ENCODE peak calls at places on chromosomes 4 and X, in ten cellular contexts. One of them, this sample, is unnamed.

GRCh38 chrX:69163936-69164741 is 1.1 kb downstream of the PJA1 start:
- DNase-seq in NCI-H1092: peak; percentile 31
- DNase-seq in cardiac muscle cell: no peak
- DNase-seq in midbrain: peak; percentile 15
- DNase-seq in stimulated activated CD4-positive, alpha-beta T cell treated with anti-CD3 and anti-CD28 coated beads, Interleukin-1b, Interleukin-23, amount 100 ng/mL, for 1 hour: no peak
- DNase-seq in kidney tubule cell: peak; percentile 15
- DNase-seq in tibial artery: no peak
- DNase-seq in breast epithelium: no peak
- DNase-seq in GM12891: peak; percentile 47
- DNase-seq in endothelial cell of umbilical vein: peak; percentile 13
- DNase-seq in this sample: no peak

GRCh38 chr4:158192439-158193158 is 17.7 kb upstream of the TMEM144 start:
- DNase-seq in GM12891: no peak
- DNase-seq in breast epithelium: no peak
- DNase-seq in kidney tubule cell: no peak
- DNase-seq in tibial artery: no peak
- DNase-seq in endothelial cell of umbilical vein: no peak
- DNase-seq in stimulated activated CD4-positive, alpha-beta T cell treated with anti-CD3 and anti-CD28 coated beads, Interleukin-1b, Interleukin-23, amount 100 ng/mL, for 1 hour: no peak
- DNase-seq in midbrain: no peak
- DNase-seq in cardiac muscle cell: no peak
- DNase-seq in NCI-H1092: no peak
- DNase-seq in this sample: no peak

GRCh38 chr4:145511913-145512522 is 30.4 kb downstream of the SMAD1 start:
- DNase-seq in endothelial cell of umbilical vein: peak; percentile 30
- DNase-seq in cardiac muscle cell: no peak
- DNase-seq in tibial artery: no peak
- DNase-seq in NCI-H1092: no peak
- DNase-seq in midbrain: no peak
- DNase-seq in breast epithelium: no peak
- DNase-seq in kidney tubule cell: peak; percentile 26
- DNase-seq in stimulated activated CD4-positive, alpha-beta T cell treated with anti-CD3 and anti-CD28 coated beads, Interleukin-1b, Interleukin-23, amount 100 ng/mL, for 1 hour: no peak
- DNase-seq in GM12891: no peak
- DNase-seq in this sample: no peak

GRCh38 chr4:142347241-142347640 is 498.9 kb downstream of the INPP4B start:
- DNase-seq in tibial artery: no peak
- DNase-seq in stimulated activated CD4-positive, alpha-beta T cell treated with anti-CD3 and anti-CD28 coated beads, Interleukin-1b, Interleukin-23, amount 100 ng/mL, for 1 hour: no peak
- DNase-seq in NCI-H1092: no peak
- DNase-seq in breast epithelium: no peak
- DNase-seq in cardiac muscle cell: peak; percentile 50
- DNase-seq in endothelial cell of umbilical vein: no peak
- DNase-seq in midbrain: no peak
- DNase-seq in kidney tubule cell: no peak
- DNase-seq in GM12891: no peak
- DNase-seq in this sample: no peak

GRCh38 chrX:107571296-107571998 is 56.9 kb upstream of the PRPS1 start:
- DNase-seq in endothelial cell of umbilical vein: peak; percentile 5
- DNase-seq in midbrain: no peak
- DNase-seq in breast epithelium: no peak
- DNase-seq in tibial artery: peak; percentile 20
- DNase-seq in NCI-H1092: no peak
- DNase-seq in stimulated activated CD4-positive, alpha-beta T cell treated with anti-CD3 and anti-CD28 coated beads, Interleukin-1b, Interleukin-23, amount 100 ng/mL, for 1 hour: no peak
- DNase-seq in GM12891: no peak
- DNase-seq in kidney tubule cell: peak; percentile 97
- DNase-seq in cardiac muscle cell: no peak
- DNase-seq in this sample: no peak

GRCh38 chr4:46389301-46389761 is 597 bp downstream of the GABRA2 start:
- DNase-seq in tibial artery: no peak
- DNase-seq in stimulated activated CD4-positive, alpha-beta T cell treated with anti-CD3 and anti-CD28 coated beads, Interleukin-1b, Interleukin-23, amount 100 ng/mL, for 1 hour: no peak
- DNase-seq in breast epithelium: no peak
- DNase-seq in endothelial cell of umbilical vein: no peak
- DNase-seq in GM12891: no peak
- DNase-seq in kidney tubule cell: peak; percentile 19
- DNase-seq in midbrain: no peak
- DNase-seq in NCI-H1092: no peak
- DNase-seq in cardiac muscle cell: peak; percentile 62
- DNase-seq in this sample: no peak

GRCh38 chr4:184280591-184281071 is 63.0 kb upstream of the ENPP6 start:
- DNase-seq in NCI-H1092: no peak
- DNase-seq in midbrain: no peak
- DNase-seq in kidney tubule cell: no peak
- DNase-seq in breast epithelium: no peak
- DNase-seq in tibial artery: no peak
- DNase-seq in GM12891: no peak
- DNase-seq in endothelial cell of umbilical vein: no peak
- DNase-seq in cardiac muscle cell: no peak
- DNase-seq in stimulated activated CD4-positive, alpha-beta T cell treated with anti-CD3 and anti-CD28 coated beads, Interleukin-1b, Interleukin-23, amount 100 ng/mL, for 1 hour: no peak
- DNase-seq in this sample: no peak

GRCh38 chrX:101417981-101418841 is 10.2 kb downstream of the HNRNPH2 start:
- DNase-seq in GM12891: peak; percentile 23
- DNase-seq in stimulated activated CD4-positive, alpha-beta T cell treated with anti-CD3 and anti-CD28 coated beads, Interleukin-1b, Interleukin-23, amount 100 ng/mL, for 1 hour: no peak
- DNase-seq in tibial artery: peak; percentile 53
- DNase-seq in endothelial cell of umbilical vein: peak; percentile 56
- DNase-seq in midbrain: peak; percentile 38
- DNase-seq in NCI-H1092: peak; percentile 61
- DNase-seq in kidney tubule cell: peak; percentile 28
- DNase-seq in cardiac muscle cell: peak; percentile 85
- DNase-seq in breast epithelium: peak; percentile 53
- DNase-seq in this sample: no peak

GRCh38 chr4:38334791-38335190 is 329.2 kb upstream of the KLF3 start:
- DNase-seq in endothelial cell of umbilical vein: no peak
- DNase-seq in GM12891: no peak
- DNase-seq in stimulated activated CD4-positive, alpha-beta T cell treated with anti-CD3 and anti-CD28 coated beads, Interleukin-1b, Interleukin-23, amount 100 ng/mL, for 1 hour: no peak
- DNase-seq in tibial artery: no peak
- DNase-seq in kidney tubule cell: no peak
- DNase-seq in cardiac muscle cell: no peak
- DNase-seq in breast epithelium: no peak
- DNase-seq in midbrain: no peak
- DNase-seq in NCI-H1092: no peak
- DNase-seq in this sample: no peak

GRCh38 chr4:148441624-148441985 is 609 bp downstream of the NR3C2 start:
- DNase-seq in stimulated activated CD4-positive, alpha-beta T cell treated with anti-CD3 and anti-CD28 coated beads, Interleukin-1b, Interleukin-23, amount 100 ng/mL, for 1 hour: no peak
- DNase-seq in breast epithelium: no peak
- DNase-seq in GM12891: no peak
- DNase-seq in tibial artery: no peak
- DNase-seq in endothelial cell of umbilical vein: no peak
- DNase-seq in cardiac muscle cell: peak; percentile 10
- DNase-seq in NCI-H1092: no peak
- DNase-seq in midbrain: peak; percentile 59
- DNase-seq in kidney tubule cell: peak; percentile 20
- DNase-seq in this sample: no peak

GRCh38 chrX:928606-929005 is 283.8 kb downstream of the CRLF2 start:
- DNase-seq in midbrain: no peak
- DNase-seq in GM12891: no peak
- DNase-seq in tibial artery: no peak
- DNase-seq in breast epithelium: no peak
- DNase-seq in NCI-H1092: no peak
- DNase-seq in stimulated activated CD4-positive, alpha-beta T cell treated with anti-CD3 and anti-CD28 coated beads, Interleukin-1b, Interleukin-23, amount 100 ng/mL, for 1 hour: no peak
- DNase-seq in cardiac muscle cell: no peak
- DNase-seq in endothelial cell of umbilical vein: no peak
- DNase-seq in kidney tubule cell: no peak
- DNase-seq in this sample: no peak

GRCh38 chrX:1072637-1073377 is 139.6 kb downstream of the CRLF2 start:
- DNase-seq in stimulated activated CD4-positive, alpha-beta T cell treated with anti-CD3 and anti-CD28 coated beads, Interleukin-1b, Interleukin-23, amount 100 ng/mL, for 1 hour: no peak
- DNase-seq in NCI-H1092: no peak
- DNase-seq in tibial artery: no peak
- DNase-seq in GM12891: no peak
- DNase-seq in endothelial cell of umbilical vein: no peak
- DNase-seq in breast epithelium: peak; percentile 31
- DNase-seq in kidney tubule cell: no peak
- DNase-seq in cardiac muscle cell: peak; percentile 35
- DNase-seq in midbrain: no peak
- DNase-seq in this sample: no peak

GRCh38 chr4:16090306-16090705 is 6.5 kb upstream of the PROM1 start:
- DNase-seq in stimulated activated CD4-positive, alpha-beta T cell treated with anti-CD3 and anti-CD28 coated beads, Interleukin-1b, Interleukin-23, amount 100 ng/mL, for 1 hour: no peak
- DNase-seq in breast epithelium: no peak
- DNase-seq in tibial artery: no peak
- DNase-seq in kidney tubule cell: peak; percentile 89
- DNase-seq in NCI-H1092: no peak
- DNase-seq in GM12891: no peak
- DNase-seq in midbrain: no peak
- DNase-seq in cardiac muscle cell: no peak
- DNase-seq in endothelial cell of umbilical vein: no peak
- DNase-seq in this sample: no peak

GRCh38 chr4:36348403-36348938 is 67.1 kb downstream of the DTHD1 start:
- DNase-seq in NCI-H1092: no peak
- DNase-seq in stimulated activated CD4-positive, alpha-beta T cell treated with anti-CD3 and anti-CD28 coated beads, Interleukin-1b, Interleukin-23, amount 100 ng/mL, for 1 hour: no peak
- DNase-seq in endothelial cell of umbilical vein: no peak
- DNase-seq in breast epithelium: no peak
- DNase-seq in GM12891: peak; percentile 10
- DNase-seq in cardiac muscle cell: no peak
- DNase-seq in midbrain: no peak
- DNase-seq in kidney tubule cell: peak; percentile 57
- DNase-seq in tibial artery: no peak
- DNase-seq in this sample: no peak

GRCh38 chr4:15469402-15470148 is at the start of gene CC2D2A:
- DNase-seq in stimulated activated CD4-positive, alpha-beta T cell treated with anti-CD3 and anti-CD28 coated beads, Interleukin-1b, Interleukin-23, amount 100 ng/mL, for 1 hour: no peak
- DNase-seq in cardiac muscle cell: peak; percentile 65
- DNase-seq in breast epithelium: no peak
- DNase-seq in kidney tubule cell: peak; percentile 72
- DNase-seq in endothelial cell of umbilical vein: peak; percentile 67
- DNase-seq in tibial artery: no peak
- DNase-seq in midbrain: peak; percentile 32
- DNase-seq in NCI-H1092: no peak
- DNase-seq in GM12891: no peak
- DNase-seq in this sample: no peak

GRCh38 chr4:184357783-184358182 is 116.6 kb downstream of the IRF2 start:
- DNase-seq in cardiac muscle cell: no peak
- DNase-seq in kidney tubule cell: no peak
- DNase-seq in midbrain: no peak
- DNase-seq in tibial artery: no peak
- DNase-seq in NCI-H1092: no peak
- DNase-seq in stimulated activated CD4-positive, alpha-beta T cell treated with anti-CD3 and anti-CD28 coated beads, Interleukin-1b, Interleukin-23, amount 100 ng/mL, for 1 hour: no peak
- DNase-seq in breast epithelium: no peak
- DNase-seq in GM12891: no peak
- DNase-seq in endothelial cell of umbilical vein: no peak
- DNase-seq in this sample: no peak

GRCh38 chr4:100736651-100737450 is 219.0 kb upstream of the EMCN start:
- DNase-seq in endothelial cell of umbilical vein: peak; percentile 97
- DNase-seq in midbrain: no peak
- DNase-seq in kidney tubule cell: peak; percentile 83
- DNase-seq in breast epithelium: no peak
- DNase-seq in GM12891: no peak
- DNase-seq in tibial artery: no peak
- DNase-seq in cardiac muscle cell: peak; percentile 5
- DNase-seq in NCI-H1092: no peak
- DNase-seq in stimulated activated CD4-positive, alpha-beta T cell treated with anti-CD3 and anti-CD28 coated beads, Interleukin-1b, Interleukin-23, amount 100 ng/mL, for 1 hour: no peak
- DNase-seq in this sample: no peak

GRCh38 chrX:115642895-115643530 is 82.0 kb downstream of the PLS3 start:
- DNase-seq in tibial artery: peak; percentile 25
- DNase-seq in cardiac muscle cell: peak; percentile 54
- DNase-seq in kidney tubule cell: peak; percentile 58
- DNase-seq in endothelial cell of umbilical vein: peak; percentile 69
- DNase-seq in midbrain: peak; percentile 82
- DNase-seq in stimulated activated CD4-positive, alpha-beta T cell treated with anti-CD3 and anti-CD28 coated beads, Interleukin-1b, Interleukin-23, amount 100 ng/mL, for 1 hour: no peak
- DNase-seq in breast epithelium: no peak
- DNase-seq in GM12891: no peak
- DNase-seq in NCI-H1092: peak; percentile 11
- DNase-seq in this sample: no peak

GRCh38 chr4:109434793-109435080 is 1.1 kb downstream of the SEC24B start:
- DNase-seq in tibial artery: no peak
- DNase-seq in cardiac muscle cell: no peak
- DNase-seq in breast epithelium: no peak
- DNase-seq in kidney tubule cell: no peak
- DNase-seq in stimulated activated CD4-positive, alpha-beta T cell treated with anti-CD3 and anti-CD28 coated beads, Interleukin-1b, Interleukin-23, amount 100 ng/mL, for 1 hour: no peak
- DNase-seq in GM12891: no peak
- DNase-seq in endothelial cell of umbilical vein: no peak
- DNase-seq in NCI-H1092: no peak
- DNase-seq in midbrain: no peak
- DNase-seq in this sample: no peak

GRCh38 chrX:11097920-11098319 is 13.2 kb upstream of the HCCS start:
- DNase-seq in stimulated activated CD4-positive, alpha-beta T cell treated with anti-CD3 and anti-CD28 coated beads, Interleukin-1b, Interleukin-23, amount 100 ng/mL, for 1 hour: no peak
- DNase-seq in midbrain: no peak
- DNase-seq in breast epithelium: no peak
- DNase-seq in NCI-H1092: no peak
- DNase-seq in tibial artery: no peak
- DNase-seq in kidney tubule cell: no peak
- DNase-seq in cardiac muscle cell: no peak
- DNase-seq in endothelial cell of umbilical vein: no peak
- DNase-seq in GM12891: no peak
- DNase-seq in this sample: no peak

GRCh38 chr4:88162636-88163035 is 4.2 kb upstream of the ABCG2 start:
- DNase-seq in NCI-H1092: no peak
- DNase-seq in midbrain: no peak
- DNase-seq in tibial artery: no peak
- DNase-seq in kidney tubule cell: no peak
- DNase-seq in cardiac muscle cell: no peak
- DNase-seq in GM12891: no peak
- DNase-seq in endothelial cell of umbilical vein: peak; percentile 43
- DNase-seq in stimulated activated CD4-positive, alpha-beta T cell treated with anti-CD3 and anti-CD28 coated beads, Interleukin-1b, Interleukin-23, amount 100 ng/mL, for 1 hour: no peak
- DNase-seq in breast epithelium: no peak
- DNase-seq in this sample: no peak

GRCh38 chr4:40594261-40595178 is 35.1 kb downstream of the RBM47 start:
- DNase-seq in stimulated activated CD4-positive, alpha-beta T cell treated with anti-CD3 and anti-CD28 coated beads, Interleukin-1b, Interleukin-23, amount 100 ng/mL, for 1 hour: no peak
- DNase-seq in NCI-H1092: no peak
- DNase-seq in kidney tubule cell: peak; percentile 33
- DNase-seq in midbrain: no peak
- DNase-seq in cardiac muscle cell: no peak
- DNase-seq in breast epithelium: no peak
- DNase-seq in endothelial cell of umbilical vein: no peak
- DNase-seq in tibial artery: no peak
- DNase-seq in GM12891: no peak
- DNase-seq in this sample: no peak

GRCh38 chr4:5696341-5696740 is 12.0 kb downstream of the EVC2 start:
- DNase-seq in tibial artery: no peak
- DNase-seq in NCI-H1092: no peak
- DNase-seq in midbrain: no peak
- DNase-seq in GM12891: no peak
- DNase-seq in stimulated activated CD4-positive, alpha-beta T cell treated with anti-CD3 and anti-CD28 coated beads, Interleukin-1b, Interleukin-23, amount 100 ng/mL, for 1 hour: no peak
- DNase-seq in cardiac muscle cell: no peak
- DNase-seq in kidney tubule cell: no peak
- DNase-seq in endothelial cell of umbilical vein: no peak
- DNase-seq in breast epithelium: no peak
- DNase-seq in this sample: no peak

GRCh38 chr4:42641155-42641554 is 15.8 kb downstream of the ATP8A1 start:
- DNase-seq in tibial artery: no peak
- DNase-seq in midbrain: no peak
- DNase-seq in breast epithelium: no peak
- DNase-seq in cardiac muscle cell: no peak
- DNase-seq in NCI-H1092: no peak
- DNase-seq in endothelial cell of umbilical vein: no peak
- DNase-seq in GM12891: no peak
- DNase-seq in stimulated activated CD4-positive, alpha-beta T cell treated with anti-CD3 and anti-CD28 coated beads, Interleukin-1b, Interleukin-23, amount 100 ng/mL, for 1 hour: no peak
- DNase-seq in kidney tubule cell: no peak
- DNase-seq in this sample: no peak

GRCh38 chrX:132022115-132022862 is 813 bp upstream of the STK26 start:
- DNase-seq in breast epithelium: no peak
- DNase-seq in stimulated activated CD4-positive, alpha-beta T cell treated with anti-CD3 and anti-CD28 coated beads, Interleukin-1b, Interleukin-23, amount 100 ng/mL, for 1 hour: no peak
- DNase-seq in GM12891: no peak
- DNase-seq in endothelial cell of umbilical vein: peak; percentile 29
- DNase-seq in midbrain: no peak
- DNase-seq in cardiac muscle cell: peak; percentile 28
- DNase-seq in NCI-H1092: no peak
- DNase-seq in tibial artery: no peak
- DNase-seq in kidney tubule cell: no peak
- DNase-seq in this sample: no peak

GRCh38 chr4:142318280-142318679 is 527.8 kb downstream of the INPP4B start:
- DNase-seq in NCI-H1092: no peak
- DNase-seq in GM12891: no peak
- DNase-seq in kidney tubule cell: no peak
- DNase-seq in endothelial cell of umbilical vein: peak; percentile 60
- DNase-seq in midbrain: no peak
- DNase-seq in cardiac muscle cell: no peak
- DNase-seq in breast epithelium: no peak
- DNase-seq in tibial artery: no peak
- DNase-seq in stimulated activated CD4-positive, alpha-beta T cell treated with anti-CD3 and anti-CD28 coated beads, Interleukin-1b, Interleukin-23, amount 100 ng/mL, for 1 hour: no peak
- DNase-seq in this sample: no peak

GRCh38 chr4:101304916-101305315 is 42.4 kb downstream of the PPP3CA start:
- DNase-seq in cardiac muscle cell: no peak
- DNase-seq in tibial artery: no peak
- DNase-seq in GM12891: no peak
- DNase-seq in NCI-H1092: no peak
- DNase-seq in midbrain: peak; percentile 63
- DNase-seq in breast epithelium: no peak
- DNase-seq in kidney tubule cell: no peak
- DNase-seq in stimulated activated CD4-positive, alpha-beta T cell treated with anti-CD3 and anti-CD28 coated beads, Interleukin-1b, Interleukin-23, amount 100 ng/mL, for 1 hour: no peak
- DNase-seq in endothelial cell of umbilical vein: no peak
- DNase-seq in this sample: no peak

GRCh38 chr4:26050212-26050643 is 136.2 kb downstream of the SMIM20 start:
- DNase-seq in kidney tubule cell: no peak
- DNase-seq in midbrain: no peak
- DNase-seq in endothelial cell of umbilical vein: no peak
- DNase-seq in cardiac muscle cell: no peak
- DNase-seq in GM12891: no peak
- DNase-seq in stimulated activated CD4-positive, alpha-beta T cell treated with anti-CD3 and anti-CD28 coated beads, Interleukin-1b, Interleukin-23, amount 100 ng/mL, for 1 hour: no peak
- DNase-seq in tibial artery: peak; percentile 70
- DNase-seq in NCI-H1092: no peak
- DNase-seq in breast epithelium: no peak
- DNase-seq in this sample: no peak

This sample was measured in thoracic aorta.